ENCODE peak calls at places on chromosomes 3 and 15, in ten cellular contexts. One of them, this sample, is unnamed.
A peak's percentile ranks its signal among the peaks of the same experiment; 100 is the strongest.

GRCh38 chr3:18234717-18235335 is 190.3 kb downstream of the SATB1 start:
- DNase-seq in tibial nerve: no peak
- DNase-seq in ovary: no peak
- DNase-seq in A549: no peak
- DNase-seq in GM12878: no peak
- DNase-seq in stomach: no peak
- DNase-seq in sigmoid colon: no peak
- DNase-seq in upper lobe of left lung: no peak
- DNase-seq in suprapubic skin: no peak
- DNase-seq in SK-N-SH: no peak
- DNase-seq in this sample: no peak

GRCh38 chr15:59523702-59524101 is 85.7 kb downstream of the FAM81A start:
- DNase-seq in tibial nerve: no peak
- DNase-seq in ovary: no peak
- DNase-seq in A549: no peak
- DNase-seq in GM12878: no peak
- DNase-seq in stomach: no peak
- DNase-seq in sigmoid colon: no peak
- DNase-seq in upper lobe of left lung: no peak
- DNase-seq in suprapubic skin: no peak
- DNase-seq in SK-N-SH: no peak
- DNase-seq in this sample: no peak

GRCh38 chr3:190225186-190225692 is 97.0 kb downstream of the CLDN1 start:
- DNase-seq in tibial nerve: peak; percentile 39
- DNase-seq in ovary: no peak
- DNase-seq in A549: peak; percentile 46
- DNase-seq in GM12878: no peak
- DNase-seq in stomach: no peak
- DNase-seq in sigmoid colon: no peak
- DNase-seq in upper lobe of left lung: no peak
- DNase-seq in suprapubic skin: no peak
- DNase-seq in SK-N-SH: peak; percentile 2
- DNase-seq in this sample: no peak

GRCh38 chr15:90885432-90886290 is 1.4 kb downstream of the FES start:
- DNase-seq in tibial nerve: peak; percentile 88
- DNase-seq in ovary: peak; percentile 88
- DNase-seq in A549: peak; percentile 61
- DNase-seq in GM12878: no peak
- DNase-seq in stomach: peak; percentile 77
- DNase-seq in sigmoid colon: peak; percentile 89
- DNase-seq in upper lobe of left lung: peak; percentile 84
- DNase-seq in suprapubic skin: peak; percentile 88
- DNase-seq in SK-N-SH: peak; percentile 91
- DNase-seq in this sample: peak; percentile 81

GRCh38 chr15:48530528-48530927 is 115.0 kb downstream of the FBN1 start:
- DNase-seq in tibial nerve: no peak
- DNase-seq in ovary: no peak
- DNase-seq in A549: no peak
- DNase-seq in GM12878: no peak
- DNase-seq in stomach: no peak
- DNase-seq in sigmoid colon: no peak
- DNase-seq in upper lobe of left lung: no peak
- DNase-seq in suprapubic skin: no peak
- DNase-seq in SK-N-SH: peak; percentile 12
- DNase-seq in this sample: no peak

GRCh38 chr3:108097326-108098035 is 6.7 kb upstream of the CD47 start:
- DNase-seq in tibial nerve: no peak
- DNase-seq in ovary: no peak
- DNase-seq in A549: no peak
- DNase-seq in GM12878: no peak
- DNase-seq in stomach: no peak
- DNase-seq in sigmoid colon: no peak
- DNase-seq in upper lobe of left lung: no peak
- DNase-seq in suprapubic skin: no peak
- DNase-seq in SK-N-SH: no peak
- DNase-seq in this sample: no peak

GRCh38 chr3:157531301-157531660 is 28.1 kb upstream of the VEPH1 start:
- DNase-seq in tibial nerve: no peak
- DNase-seq in ovary: no peak
- DNase-seq in A549: no peak
- DNase-seq in GM12878: no peak
- DNase-seq in stomach: no peak
- DNase-seq in sigmoid colon: no peak
- DNase-seq in upper lobe of left lung: no peak
- DNase-seq in suprapubic skin: no peak
- DNase-seq in SK-N-SH: no peak
- DNase-seq in this sample: no peak

GRCh38 chr3:59925946-59926345 is 876.1 kb upstream of the CFAP20DC start:
- DNase-seq in tibial nerve: no peak
- DNase-seq in ovary: no peak
- DNase-seq in A549: no peak
- DNase-seq in GM12878: no peak
- DNase-seq in stomach: no peak
- DNase-seq in sigmoid colon: no peak
- DNase-seq in upper lobe of left lung: no peak
- DNase-seq in suprapubic skin: no peak
- DNase-seq in SK-N-SH: no peak
- DNase-seq in this sample: no peak

GRCh38 chr3:172384836-172385235 is 63.4 kb downstream of the GHSR start:
- DNase-seq in tibial nerve: no peak
- DNase-seq in ovary: no peak
- DNase-seq in A549: no peak
- DNase-seq in GM12878: no peak
- DNase-seq in stomach: no peak
- DNase-seq in sigmoid colon: no peak
- DNase-seq in upper lobe of left lung: no peak
- DNase-seq in suprapubic skin: no peak
- DNase-seq in SK-N-SH: no peak
- DNase-seq in this sample: no peak

GRCh38 chr3:119636194-119636593 is 24.2 kb downstream of the POPDC2 start:
- DNase-seq in tibial nerve: no peak
- DNase-seq in ovary: no peak
- DNase-seq in A549: no peak
- DNase-seq in GM12878: no peak
- DNase-seq in stomach: no peak
- DNase-seq in sigmoid colon: no peak
- DNase-seq in upper lobe of left lung: no peak
- DNase-seq in suprapubic skin: no peak
- DNase-seq in SK-N-SH: no peak
- DNase-seq in this sample: no peak

GRCh38 chr3:196639517-196640500 is at the start of gene NRROS:
- DNase-seq in tibial nerve: peak; percentile 62
- DNase-seq in ovary: peak; percentile 50
- DNase-seq in A549: no peak
- DNase-seq in GM12878: no peak
- DNase-seq in stomach: peak; percentile 65
- DNase-seq in sigmoid colon: peak; percentile 83
- DNase-seq in upper lobe of left lung: peak; percentile 84
- DNase-seq in suprapubic skin: no peak
- DNase-seq in SK-N-SH: peak; percentile 72
- DNase-seq in this sample: peak; percentile 81

GRCh38 chr3:162547321-162547720 is 1050.7 kb downstream of the OTOL1 start:
- DNase-seq in tibial nerve: no peak
- DNase-seq in ovary: no peak
- DNase-seq in A549: no peak
- DNase-seq in GM12878: no peak
- DNase-seq in stomach: no peak
- DNase-seq in sigmoid colon: no peak
- DNase-seq in upper lobe of left lung: no peak
- DNase-seq in suprapubic skin: no peak
- DNase-seq in SK-N-SH: no peak
- DNase-seq in this sample: no peak

DNA sequence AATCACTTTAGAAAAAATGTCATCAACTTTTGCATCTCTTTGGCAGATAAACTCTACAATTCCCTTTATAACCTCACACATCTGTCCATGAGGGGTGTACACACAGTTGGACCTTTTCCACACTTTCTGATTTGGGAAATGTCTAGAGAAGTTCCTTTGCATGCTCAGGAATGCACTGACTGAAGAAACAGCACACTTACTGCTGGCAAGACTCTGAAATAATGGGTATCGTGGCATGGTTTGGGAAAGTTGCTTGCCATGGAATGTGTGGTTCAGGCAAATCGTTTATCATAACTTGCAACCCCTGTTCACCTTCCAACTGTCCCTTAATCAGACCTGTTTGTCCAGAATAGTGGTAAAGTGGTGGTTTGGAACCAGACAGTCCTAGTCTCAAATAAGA is 135.3 kb upstream of the TGFBR2 start:
- DNase-seq in tibial nerve: no peak
- DNase-seq in ovary: no peak
- DNase-seq in A549: no peak
- DNase-seq in GM12878: no peak
- DNase-seq in stomach: no peak
- DNase-seq in sigmoid colon: no peak
- DNase-seq in upper lobe of left lung: no peak
- DNase-seq in suprapubic skin: no peak
- DNase-seq in SK-N-SH: no peak
- DNase-seq in this sample: no peak
- TF ChIP-seq EP300 in tibial nerve: no peak
- TF ChIP-seq EP300 in ovary: no peak
- TF ChIP-seq EP300 in A549: no peak
- TF ChIP-seq EP300 in GM12878: no peak
- TF ChIP-seq EP300 in stomach: no peak
- TF ChIP-seq EP300 in sigmoid colon: no peak
- TF ChIP-seq EP300 in upper lobe of left lung: no peak
- TF ChIP-seq EP300 in suprapubic skin: no peak
- TF ChIP-seq EP300 in SK-N-SH: no peak
- TF ChIP-seq EP300 in this sample: no peak

GRCh38 chr3:188918086-188918485 is 253.7 kb upstream of the TPRG1 start:
- DNase-seq in tibial nerve: no peak
- DNase-seq in ovary: no peak
- DNase-seq in A549: no peak
- DNase-seq in GM12878: no peak
- DNase-seq in stomach: no peak
- DNase-seq in sigmoid colon: no peak
- DNase-seq in upper lobe of left lung: no peak
- DNase-seq in suprapubic skin: no peak
- DNase-seq in SK-N-SH: no peak
- DNase-seq in this sample: no peak
- TF ChIP-seq EP300 in tibial nerve: no peak
- TF ChIP-seq EP300 in ovary: no peak
- TF ChIP-seq EP300 in A549: no peak
- TF ChIP-seq EP300 in GM12878: no peak
- TF ChIP-seq EP300 in stomach: no peak
- TF ChIP-seq EP300 in sigmoid colon: no peak
- TF ChIP-seq EP300 in upper lobe of left lung: no peak
- TF ChIP-seq EP300 in suprapubic skin: no peak
- TF ChIP-seq EP300 in SK-N-SH: no peak
- TF ChIP-seq EP300 in this sample: no peak

DNA sequence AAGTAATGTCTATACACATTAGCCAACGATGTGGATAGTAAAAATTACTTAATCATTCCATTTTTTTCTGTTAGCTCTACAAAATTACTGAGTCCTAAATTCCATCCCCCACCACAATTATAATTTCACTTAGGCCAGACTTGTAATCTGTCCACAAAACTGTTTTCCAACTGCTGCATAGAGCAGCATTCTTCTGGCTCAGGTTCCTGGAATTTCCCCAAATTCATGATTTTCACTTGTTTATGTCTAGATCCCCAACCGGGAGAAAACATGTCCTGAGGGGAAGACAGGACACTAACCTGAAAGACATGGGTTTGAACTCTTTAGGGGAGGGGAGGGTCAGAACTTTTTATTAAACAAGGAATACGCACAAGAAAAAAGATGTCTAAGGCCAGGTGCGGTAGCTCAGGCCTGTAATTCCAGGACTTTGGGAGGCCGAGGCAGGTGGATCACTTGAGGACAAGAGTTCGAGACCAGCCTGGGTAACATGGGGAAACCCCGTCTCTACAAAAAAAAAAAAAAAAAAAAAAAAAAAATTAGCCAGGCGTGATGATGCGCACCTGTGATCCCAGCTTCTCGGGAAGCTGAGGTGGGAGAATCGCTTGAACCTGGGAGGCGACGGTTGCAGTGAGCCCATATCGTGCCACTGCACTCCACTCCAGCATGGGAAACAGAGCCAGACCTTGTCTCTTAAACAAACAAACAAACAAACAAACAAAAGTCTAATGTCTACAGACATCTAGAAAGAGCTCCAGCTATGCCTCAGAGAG is 1.5 kb downstream of the ETFA start:
- DNase-seq in tibial nerve: no peak
- DNase-seq in ovary: no peak
- DNase-seq in A549: no peak
- DNase-seq in GM12878: no peak
- DNase-seq in stomach: no peak
- DNase-seq in sigmoid colon: no peak
- DNase-seq in upper lobe of left lung: no peak
- DNase-seq in suprapubic skin: no peak
- DNase-seq in SK-N-SH: no peak
- DNase-seq in this sample: no peak
- TF ChIP-seq EP300 in tibial nerve: no peak
- TF ChIP-seq EP300 in ovary: no peak
- TF ChIP-seq EP300 in A549: no peak
- TF ChIP-seq EP300 in GM12878: no peak
- TF ChIP-seq EP300 in stomach: no peak
- TF ChIP-seq EP300 in sigmoid colon: no peak
- TF ChIP-seq EP300 in upper lobe of left lung: no peak
- TF ChIP-seq EP300 in suprapubic skin: no peak
- TF ChIP-seq EP300 in SK-N-SH: no peak
- TF ChIP-seq EP300 in this sample: no peak

GRCh38 chr3:55826731-55827496 is 339.8 kb upstream of the WNT5A start:
- DNase-seq in tibial nerve: no peak
- DNase-seq in ovary: no peak
- DNase-seq in A549: no peak
- DNase-seq in GM12878: no peak
- DNase-seq in stomach: no peak
- DNase-seq in sigmoid colon: no peak
- DNase-seq in upper lobe of left lung: no peak
- DNase-seq in suprapubic skin: no peak
- DNase-seq in SK-N-SH: no peak
- DNase-seq in this sample: no peak
- TF ChIP-seq EP300 in tibial nerve: no peak
- TF ChIP-seq EP300 in ovary: no peak
- TF ChIP-seq EP300 in A549: no peak
- TF ChIP-seq EP300 in GM12878: no peak
- TF ChIP-seq EP300 in stomach: no peak
- TF ChIP-seq EP300 in sigmoid colon: no peak
- TF ChIP-seq EP300 in upper lobe of left lung: no peak
- TF ChIP-seq EP300 in suprapubic skin: no peak
- TF ChIP-seq EP300 in SK-N-SH: no peak
- TF ChIP-seq EP300 in this sample: no peak

DNA sequence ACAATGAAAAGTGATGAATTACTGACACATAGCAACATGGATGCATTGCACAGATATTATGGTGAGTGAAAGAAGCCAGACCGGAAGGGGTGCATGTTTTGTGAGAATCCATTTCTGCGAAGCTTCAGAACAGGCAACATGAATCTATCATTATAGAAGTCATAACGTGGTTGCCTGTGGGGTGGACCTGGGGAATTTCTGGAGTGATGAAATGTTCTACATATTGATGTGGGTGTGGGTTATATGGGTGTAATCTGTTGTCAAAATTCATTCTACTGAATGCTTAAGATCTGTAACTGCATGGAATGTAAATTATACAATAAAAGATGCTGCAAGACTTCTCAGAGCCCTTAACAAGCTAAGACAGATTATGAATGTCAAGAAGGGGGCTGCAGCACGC is 25.2 kb upstream of the TSPAN3 start:
- DNase-seq in tibial nerve: no peak
- DNase-seq in ovary: no peak
- DNase-seq in A549: no peak
- DNase-seq in GM12878: no peak
- DNase-seq in stomach: no peak
- DNase-seq in sigmoid colon: no peak
- DNase-seq in upper lobe of left lung: no peak
- DNase-seq in suprapubic skin: no peak
- DNase-seq in SK-N-SH: no peak
- DNase-seq in this sample: no peak
- TF ChIP-seq EP300 in tibial nerve: no peak
- TF ChIP-seq EP300 in ovary: no peak
- TF ChIP-seq EP300 in A549: no peak
- TF ChIP-seq EP300 in GM12878: no peak
- TF ChIP-seq EP300 in stomach: no peak
- TF ChIP-seq EP300 in sigmoid colon: no peak
- TF ChIP-seq EP300 in upper lobe of left lung: no peak
- TF ChIP-seq EP300 in suprapubic skin: no peak
- TF ChIP-seq EP300 in SK-N-SH: no peak
- TF ChIP-seq EP300 in this sample: no peak

This sample was measured in transverse colon.